ENCODE peak calls at places on chromosomes 7 and 10, in ten cellular contexts. One of them, this sample, is unnamed.

GRCh38 chr10:103125323-103126267 is 67.5 kb downstream of the NT5C2 start:
- DNase-seq in AG04449: no peak
- DNase-seq in nephron progenitor cell: no peak
- DNase-seq in SJSA1: no peak
- DNase-seq in Panc1: no peak
- DNase-seq in AG09309: no peak
- DNase-seq in activated CD4-positive, alpha-beta T cell treated with anti-CD3 and anti-CD28 coated beads, Interleukin-2, amount 10 ng/mL, durations not matched to agents 7 days and 5 days: no peak
- DNase-seq in psoas muscle: no peak
- DNase-seq in AG08395: no peak
- DNase-seq in stromal cell of bone marrow: no peak
- DNase-seq in this sample: no peak

GRCh38 chr7:28180031-28180363 is 598 bp downstream of the JAZF1 start:
- DNase-seq in AG04449: no peak
- DNase-seq in nephron progenitor cell: no peak
- DNase-seq in SJSA1: no peak
- DNase-seq in Panc1: no peak
- DNase-seq in AG09309: no peak
- DNase-seq in activated CD4-positive, alpha-beta T cell treated with anti-CD3 and anti-CD28 coated beads, Interleukin-2, amount 10 ng/mL, durations not matched to agents 7 days and 5 days: no peak
- DNase-seq in psoas muscle: no peak
- DNase-seq in AG08395: no peak
- DNase-seq in stromal cell of bone marrow: no peak
- DNase-seq in this sample: no peak

GRCh38 chr7:2193575-2194305 is 39.0 kb downstream of the MAD1L1 start:
- DNase-seq in AG04449: no peak
- DNase-seq in nephron progenitor cell: no peak
- DNase-seq in SJSA1: no peak
- DNase-seq in Panc1: no peak
- DNase-seq in AG09309: no peak
- DNase-seq in activated CD4-positive, alpha-beta T cell treated with anti-CD3 and anti-CD28 coated beads, Interleukin-2, amount 10 ng/mL, durations not matched to agents 7 days and 5 days: no peak
- DNase-seq in psoas muscle: no peak
- DNase-seq in AG08395: no peak
- DNase-seq in stromal cell of bone marrow: no peak
- DNase-seq in this sample: no peak

GRCh38 chr7:40194743-40195142 is 59.9 kb downstream of the SUGCT start:
- DNase-seq in AG04449: no peak
- DNase-seq in nephron progenitor cell: no peak
- DNase-seq in SJSA1: no peak
- DNase-seq in Panc1: no peak
- DNase-seq in AG09309: peak
- DNase-seq in activated CD4-positive, alpha-beta T cell treated with anti-CD3 and anti-CD28 coated beads, Interleukin-2, amount 10 ng/mL, durations not matched to agents 7 days and 5 days: no peak
- DNase-seq in psoas muscle: no peak
- DNase-seq in AG08395: peak
- DNase-seq in stromal cell of bone marrow: peak
- DNase-seq in this sample: no peak

GRCh38 chr7:147519062-147519461 is 1071.5 kb upstream of the C7orf33 start:
- DNase-seq in AG04449: no peak
- DNase-seq in nephron progenitor cell: no peak
- DNase-seq in SJSA1: peak
- DNase-seq in Panc1: no peak
- DNase-seq in AG09309: no peak
- DNase-seq in activated CD4-positive, alpha-beta T cell treated with anti-CD3 and anti-CD28 coated beads, Interleukin-2, amount 10 ng/mL, durations not matched to agents 7 days and 5 days: no peak
- DNase-seq in psoas muscle: no peak
- DNase-seq in AG08395: no peak
- DNase-seq in stromal cell of bone marrow: no peak
- DNase-seq in this sample: no peak

GRCh38 chr7:86908948-86909347 is 150.5 kb downstream of the ELAPOR2 start:
- DNase-seq in AG04449: no peak
- DNase-seq in nephron progenitor cell: peak
- DNase-seq in SJSA1: no peak
- DNase-seq in Panc1: no peak
- DNase-seq in AG09309: no peak
- DNase-seq in activated CD4-positive, alpha-beta T cell treated with anti-CD3 and anti-CD28 coated beads, Interleukin-2, amount 10 ng/mL, durations not matched to agents 7 days and 5 days: no peak
- DNase-seq in psoas muscle: no peak
- DNase-seq in AG08395: peak
- DNase-seq in stromal cell of bone marrow: no peak
- DNase-seq in this sample: no peak

GRCh38 chr7:105769951-105770628 is 106.3 kb downstream of the ATXN7L1 start:
- DNase-seq in AG04449: no peak
- DNase-seq in nephron progenitor cell: no peak
- DNase-seq in SJSA1: peak
- DNase-seq in Panc1: no peak
- DNase-seq in AG09309: no peak
- DNase-seq in activated CD4-positive, alpha-beta T cell treated with anti-CD3 and anti-CD28 coated beads, Interleukin-2, amount 10 ng/mL, durations not matched to agents 7 days and 5 days: no peak
- DNase-seq in psoas muscle: no peak
- DNase-seq in AG08395: peak
- DNase-seq in stromal cell of bone marrow: no peak
- DNase-seq in this sample: no peak

GRCh38 chr7:152162287-152162686 is 136.8 kb downstream of the GALNT11 start:
- DNase-seq in AG04449: no peak
- DNase-seq in nephron progenitor cell: no peak
- DNase-seq in SJSA1: no peak
- DNase-seq in Panc1: no peak
- DNase-seq in AG09309: no peak
- DNase-seq in activated CD4-positive, alpha-beta T cell treated with anti-CD3 and anti-CD28 coated beads, Interleukin-2, amount 10 ng/mL, durations not matched to agents 7 days and 5 days: no peak
- DNase-seq in psoas muscle: no peak
- DNase-seq in AG08395: no peak
- DNase-seq in stromal cell of bone marrow: no peak
- DNase-seq in this sample: no peak

GRCh38 chr7:105454921-105455320 is 66.2 kb upstream of the SRPK2 start:
- DNase-seq in AG04449: no peak
- DNase-seq in nephron progenitor cell: no peak
- DNase-seq in SJSA1: peak
- DNase-seq in Panc1: no peak
- DNase-seq in AG09309: no peak
- DNase-seq in activated CD4-positive, alpha-beta T cell treated with anti-CD3 and anti-CD28 coated beads, Interleukin-2, amount 10 ng/mL, durations not matched to agents 7 days and 5 days: no peak
- DNase-seq in psoas muscle: no peak
- DNase-seq in AG08395: no peak
- DNase-seq in stromal cell of bone marrow: no peak
- DNase-seq in this sample: no peak

GRCh38 chr10:97571622-97572021 is 957 bp upstream of the ANKRD2 start:
- DNase-seq in AG04449: no peak
- DNase-seq in nephron progenitor cell: no peak
- DNase-seq in SJSA1: no peak
- DNase-seq in Panc1: no peak
- DNase-seq in AG09309: no peak
- DNase-seq in activated CD4-positive, alpha-beta T cell treated with anti-CD3 and anti-CD28 coated beads, Interleukin-2, amount 10 ng/mL, durations not matched to agents 7 days and 5 days: no peak
- DNase-seq in psoas muscle: peak
- DNase-seq in AG08395: no peak
- DNase-seq in stromal cell of bone marrow: no peak
- DNase-seq in this sample: no peak

GRCh38 chr10:100978896-100979185 is 8.5 kb downstream of the MRPL43 start:
- DNase-seq in AG04449: no peak
- DNase-seq in nephron progenitor cell: no peak
- DNase-seq in SJSA1: no peak
- DNase-seq in Panc1: no peak
- DNase-seq in AG09309: no peak
- DNase-seq in activated CD4-positive, alpha-beta T cell treated with anti-CD3 and anti-CD28 coated beads, Interleukin-2, amount 10 ng/mL, durations not matched to agents 7 days and 5 days: no peak
- DNase-seq in psoas muscle: no peak
- DNase-seq in AG08395: no peak
- DNase-seq in stromal cell of bone marrow: no peak
- DNase-seq in this sample: no peak

GRCh38 chr10:3293536-3294431 is 121.2 kb upstream of the PITRM1 start:
- DNase-seq in AG04449: no peak
- DNase-seq in nephron progenitor cell: peak
- DNase-seq in SJSA1: peak
- DNase-seq in Panc1: no peak
- DNase-seq in AG09309: peak
- DNase-seq in activated CD4-positive, alpha-beta T cell treated with anti-CD3 and anti-CD28 coated beads, Interleukin-2, amount 10 ng/mL, durations not matched to agents 7 days and 5 days: no peak
- DNase-seq in psoas muscle: no peak
- DNase-seq in AG08395: peak
- DNase-seq in stromal cell of bone marrow: peak
- DNase-seq in this sample: no peak

GRCh38 chr7:118057404-118057803 is 126.6 kb upstream of the LSM8 start:
- DNase-seq in AG04449: no peak
- DNase-seq in nephron progenitor cell: no peak
- DNase-seq in SJSA1: no peak
- DNase-seq in Panc1: no peak
- DNase-seq in AG09309: no peak
- DNase-seq in activated CD4-positive, alpha-beta T cell treated with anti-CD3 and anti-CD28 coated beads, Interleukin-2, amount 10 ng/mL, durations not matched to agents 7 days and 5 days: no peak
- DNase-seq in psoas muscle: no peak
- DNase-seq in AG08395: no peak
- DNase-seq in stromal cell of bone marrow: no peak
- DNase-seq in this sample: no peak

GRCh38 chr7:99837649-99838361 is 10.0 kb downstream of the CYP3A43 start:
- DNase-seq in AG04449: no peak
- DNase-seq in nephron progenitor cell: no peak
- DNase-seq in SJSA1: no peak
- DNase-seq in Panc1: peak
- DNase-seq in AG09309: no peak
- DNase-seq in activated CD4-positive, alpha-beta T cell treated with anti-CD3 and anti-CD28 coated beads, Interleukin-2, amount 10 ng/mL, durations not matched to agents 7 days and 5 days: peak
- DNase-seq in psoas muscle: no peak
- DNase-seq in AG08395: no peak
- DNase-seq in stromal cell of bone marrow: peak
- DNase-seq in this sample: no peak

GRCh38 chr7:99579281-99579955 is 18.6 kb upstream of the TMEM225B start:
- DNase-seq in AG04449: no peak
- DNase-seq in nephron progenitor cell: no peak
- DNase-seq in SJSA1: no peak
- DNase-seq in Panc1: no peak
- DNase-seq in AG09309: no peak
- DNase-seq in activated CD4-positive, alpha-beta T cell treated with anti-CD3 and anti-CD28 coated beads, Interleukin-2, amount 10 ng/mL, durations not matched to agents 7 days and 5 days: no peak
- DNase-seq in psoas muscle: no peak
- DNase-seq in AG08395: no peak
- DNase-seq in stromal cell of bone marrow: no peak
- DNase-seq in this sample: no peak

GRCh38 chr10:17872191-17873091 is 63.3 kb downstream of the MRC1 start:
- DNase-seq in AG04449: no peak
- DNase-seq in nephron progenitor cell: no peak
- DNase-seq in SJSA1: peak
- DNase-seq in Panc1: peak
- DNase-seq in AG09309: no peak
- DNase-seq in activated CD4-positive, alpha-beta T cell treated with anti-CD3 and anti-CD28 coated beads, Interleukin-2, amount 10 ng/mL, durations not matched to agents 7 days and 5 days: no peak
- DNase-seq in psoas muscle: no peak
- DNase-seq in AG08395: peak
- DNase-seq in stromal cell of bone marrow: no peak
- DNase-seq in this sample: peak

This sample was measured in neuronal stem cell.